ENCODE peak calls at places on chromosomes 5 and 9, in five cellular contexts. One of them, this sample, is unnamed.

GRCh38 chr9:95317119-95317892 is at the start of gene FANCC:
- DNase-seq in HEK293T: peak
- DNase-seq in HepG2: peak
- DNase-seq in SK-N-SH: peak
- DNase-seq in GM12878: peak
- DNase-seq in this sample: peak

GRCh38 chr5:148839960-148840359 is 13.5 kb downstream of the ADRB2 start:
- DNase-seq in HEK293T: no peak
- DNase-seq in HepG2: no peak
- DNase-seq in SK-N-SH: no peak
- DNase-seq in GM12878: no peak
- DNase-seq in this sample: no peak

GRCh38 chr9:69975681-69976080 is 68.0 kb upstream of the MAMDC2 start:
- DNase-seq in HEK293T: no peak
- DNase-seq in HepG2: no peak
- DNase-seq in SK-N-SH: no peak
- DNase-seq in GM12878: no peak
- DNase-seq in this sample: no peak

GRCh38 chr5:5025774-5026406 is 114.2 kb upstream of the ADAMTS16 start:
- DNase-seq in HEK293T: no peak
- DNase-seq in HepG2: peak
- DNase-seq in SK-N-SH: peak
- DNase-seq in GM12878: no peak
- DNase-seq in this sample: peak

GRCh38 chr9:95276395-95276954 is 41.0 kb downstream of the FANCC start:
- DNase-seq in HEK293T: no peak
- DNase-seq in HepG2: no peak
- DNase-seq in SK-N-SH: no peak
- DNase-seq in GM12878: no peak
- DNase-seq in this sample: no peak

GRCh38 chr9:136858452-136858843 is 6.3 kb downstream of the MAMDC4 start:
- DNase-seq in HEK293T: no peak
- DNase-seq in HepG2: no peak
- DNase-seq in SK-N-SH: no peak
- DNase-seq in GM12878: no peak
- DNase-seq in this sample: no peak

GRCh38 chr9:78613006-78613405 is 316.1 kb downstream of the PSAT1 start:
- DNase-seq in HEK293T: no peak
- DNase-seq in HepG2: no peak
- DNase-seq in SK-N-SH: no peak
- DNase-seq in GM12878: no peak
- DNase-seq in this sample: no peak

GRCh38 chr9:96500696-96501660 is 51.0 kb downstream of the HABP4 start:
- DNase-seq in HEK293T: no peak
- DNase-seq in HepG2: no peak
- DNase-seq in SK-N-SH: no peak
- DNase-seq in GM12878: no peak
- DNase-seq in this sample: no peak

GRCh38 chr9:78441396-78441795 is 144.5 kb downstream of the PSAT1 start:
- DNase-seq in HEK293T: no peak
- DNase-seq in HepG2: no peak
- DNase-seq in SK-N-SH: no peak
- DNase-seq in GM12878: no peak
- DNase-seq in this sample: no peak

GRCh38 chr9:128371622-128372117 is 496 bp downstream of the URM1 start:
- DNase-seq in HEK293T: no peak
- DNase-seq in HepG2: no peak
- DNase-seq in SK-N-SH: no peak
- DNase-seq in GM12878: no peak
- DNase-seq in this sample: no peak

GRCh38 chr5:175847503-175847902 is 23.9 kb upstream of the CPLX2 start:
- DNase-seq in HEK293T: peak
- DNase-seq in HepG2: peak
- DNase-seq in SK-N-SH: no peak
- DNase-seq in GM12878: no peak
- DNase-seq in this sample: peak

GRCh38 chr5:137612576-137612975 is 113.5 kb upstream of the SPOCK1 start:
- DNase-seq in HEK293T: no peak
- DNase-seq in HepG2: no peak
- DNase-seq in SK-N-SH: no peak
- DNase-seq in GM12878: no peak
- DNase-seq in this sample: no peak

GRCh38 chr9:2676466-2676865 is 40.8 kb upstream of the KCNV2 start:
- DNase-seq in HEK293T: no peak
- DNase-seq in HepG2: peak
- DNase-seq in SK-N-SH: no peak
- DNase-seq in GM12878: no peak
- DNase-seq in this sample: no peak

GRCh38 chr5:4518924-4519660 is 621.0 kb upstream of the ADAMTS16 start:
- DNase-seq in HEK293T: no peak
- DNase-seq in HepG2: no peak
- DNase-seq in SK-N-SH: no peak
- DNase-seq in GM12878: no peak
- DNase-seq in this sample: no peak

GRCh38 chr5:176515396-176515795 is 21.8 kb downstream of the RNF44 start:
- DNase-seq in HEK293T: no peak
- DNase-seq in HepG2: no peak
- DNase-seq in SK-N-SH: no peak
- DNase-seq in GM12878: no peak
- DNase-seq in this sample: no peak

GRCh38 chr5:125017796-125018195 is 271.4 kb upstream of the ZNF608 start:
- DNase-seq in HEK293T: no peak
- DNase-seq in HepG2: peak
- DNase-seq in SK-N-SH: no peak
- DNase-seq in GM12878: no peak
- DNase-seq in this sample: no peak

GRCh38 chr9:86186696-86187095 is 72.8 kb downstream of the C9orf153 start:
- DNase-seq in HEK293T: no peak
- DNase-seq in HepG2: no peak
- DNase-seq in SK-N-SH: no peak
- DNase-seq in GM12878: no peak
- DNase-seq in this sample: no peak

GRCh38 chr9:124448019-124448418 is 2.2 kb upstream of the ADGRD2 start:
- DNase-seq in HEK293T: no peak
- DNase-seq in HepG2: no peak
- DNase-seq in SK-N-SH: no peak
- DNase-seq in GM12878: no peak
- DNase-seq in this sample: no peak

GRCh38 chr9:85200726-85201402 is 531.3 kb downstream of the NTRK2 start:
- DNase-seq in HEK293T: no peak
- DNase-seq in HepG2: no peak
- DNase-seq in SK-N-SH: no peak
- DNase-seq in GM12878: no peak
- DNase-seq in this sample: no peak

GRCh38 chr5:71839049-71839834 is 120.2 kb downstream of the CARTPT start:
- DNase-seq in HEK293T: no peak
- DNase-seq in HepG2: no peak
- DNase-seq in SK-N-SH: peak
- DNase-seq in GM12878: no peak
- DNase-seq in this sample: no peak

GRCh38 chr5:147621016-147621415 is 111.1 kb upstream of the DPYSL3 start:
- DNase-seq in HEK293T: no peak
- DNase-seq in HepG2: no peak
- DNase-seq in SK-N-SH: no peak
- DNase-seq in GM12878: no peak
- DNase-seq in this sample: no peak

GRCh38 chr9:2242778-2243395 is 227.7 kb downstream of the SMARCA2 start:
- DNase-seq in HEK293T: no peak
- DNase-seq in HepG2: no peak
- DNase-seq in SK-N-SH: no peak
- DNase-seq in GM12878: no peak
- DNase-seq in this sample: no peak

GRCh38 chr9:124348831-124349230 is 66.4 kb downstream of the PSMB7 start:
- DNase-seq in HEK293T: no peak
- DNase-seq in HepG2: no peak
- DNase-seq in SK-N-SH: no peak
- DNase-seq in GM12878: no peak
- DNase-seq in this sample: no peak

GRCh38 chr9:89007568-89007967 is 16.3 kb downstream of the S1PR3 start:
- DNase-seq in HEK293T: no peak
- DNase-seq in HepG2: no peak
- DNase-seq in SK-N-SH: no peak
- DNase-seq in GM12878: no peak
- DNase-seq in this sample: no peak

GRCh38 chr9:138119202-138120027 is 241.8 kb downstream of the CACNA1B start:
- DNase-seq in HEK293T: no peak
- DNase-seq in HepG2: no peak
- DNase-seq in SK-N-SH: no peak
- DNase-seq in GM12878: no peak
- DNase-seq in this sample: no peak

GRCh38 chr5:62460578-62460983 is 48.0 kb downstream of the IPO11 start:
- DNase-seq in HEK293T: peak
- DNase-seq in HepG2: peak
- DNase-seq in SK-N-SH: peak
- DNase-seq in GM12878: no peak
- DNase-seq in this sample: peak

GRCh38 chr5:78269088-78269703 is 25.3 kb downstream of the AP3B1 start:
- DNase-seq in HEK293T: no peak
- DNase-seq in HepG2: no peak
- DNase-seq in SK-N-SH: no peak
- DNase-seq in GM12878: no peak
- DNase-seq in this sample: no peak

DNA sequence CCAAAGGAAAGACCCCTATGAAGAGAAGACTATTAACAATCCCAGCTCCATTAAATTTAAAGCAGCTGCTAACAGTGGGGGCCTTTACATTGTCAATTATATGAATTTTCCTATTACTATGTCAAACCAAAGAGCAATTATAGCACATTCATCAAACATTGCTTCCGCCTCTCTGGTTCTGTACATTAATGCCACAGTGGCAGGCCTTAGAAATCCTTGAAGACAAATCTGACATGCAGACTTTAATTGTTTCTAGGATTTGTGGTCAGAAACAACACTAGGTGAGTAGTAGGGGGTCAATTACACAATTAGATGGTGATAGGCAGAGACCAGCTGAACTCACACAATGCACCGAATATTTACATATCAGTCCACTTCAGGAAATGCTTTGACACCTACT is 551.2 kb downstream of the TLE1 start:
- DNase-seq in HEK293T: no peak
- DNase-seq in HepG2: no peak
- DNase-seq in SK-N-SH: no peak
- DNase-seq in GM12878: no peak
- DNase-seq in this sample: no peak
- TF ChIP-seq FOXM1 in HEK293T: no peak
- TF ChIP-seq FOXM1 in HepG2: no peak
- TF ChIP-seq FOXM1 in SK-N-SH: no peak
- TF ChIP-seq FOXM1 in GM12878: no peak
- TF ChIP-seq FOXM1 in this sample: no peak

GRCh38 chr9:107685399-107685798 is 195.8 kb upstream of the KLF4 start:
- DNase-seq in HEK293T: no peak
- DNase-seq in HepG2: no peak
- DNase-seq in SK-N-SH: no peak
- DNase-seq in GM12878: no peak
- DNase-seq in this sample: no peak

GRCh38 chr9:107685901-107686300 is 196.3 kb upstream of the KLF4 start:
- DNase-seq in HEK293T: no peak
- DNase-seq in HepG2: no peak
- DNase-seq in SK-N-SH: no peak
- DNase-seq in GM12878: no peak
- DNase-seq in this sample: no peak

GRCh38 chr9:107681988-107682387 is 192.4 kb upstream of the KLF4 start:
- DNase-seq in HEK293T: no peak
- DNase-seq in HepG2: no peak
- DNase-seq in SK-N-SH: no peak
- DNase-seq in GM12878: no peak
- DNase-seq in this sample: no peak

GRCh38 chr9:107684224-107684623 is 194.7 kb upstream of the KLF4 start:
- DNase-seq in HEK293T: no peak
- DNase-seq in HepG2: no peak
- DNase-seq in SK-N-SH: no peak
- DNase-seq in GM12878: no peak
- DNase-seq in this sample: no peak

DNA sequence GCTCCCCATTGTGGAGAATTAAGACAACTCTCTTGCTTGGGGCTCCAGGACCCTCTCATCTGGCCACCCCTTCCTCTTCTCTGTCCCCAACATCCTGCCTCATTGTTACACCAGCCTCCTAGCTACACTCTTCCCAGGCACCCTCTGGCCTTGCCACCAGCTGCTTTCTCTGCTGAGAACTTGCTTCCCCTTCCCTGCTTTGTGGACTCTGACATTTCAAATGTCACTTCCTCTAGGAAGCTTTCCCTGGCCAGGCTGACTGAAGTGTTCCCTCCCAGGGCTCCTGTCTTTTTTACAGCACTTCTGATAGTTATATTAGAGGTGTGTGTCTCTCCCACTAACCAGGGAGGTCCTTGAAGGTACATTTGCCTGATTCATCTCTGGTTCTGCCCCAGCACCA is 194.0 kb upstream of the KLF4 start:
- DNase-seq in HEK293T: no peak
- DNase-seq in HepG2: no peak
- DNase-seq in SK-N-SH: no peak
- DNase-seq in GM12878: no peak
- DNase-seq in this sample: no peak
- TF ChIP-seq FOXM1 in HEK293T: no peak
- TF ChIP-seq FOXM1 in HepG2: no peak
- TF ChIP-seq FOXM1 in SK-N-SH: no peak
- TF ChIP-seq FOXM1 in GM12878: no peak
- TF ChIP-seq FOXM1 in this sample: no peak

GRCh38 chr9:94014845-94015244 is 59.7 kb upstream of the BARX1 start:
- DNase-seq in HEK293T: no peak
- DNase-seq in HepG2: no peak
- DNase-seq in SK-N-SH: no peak
- DNase-seq in GM12878: no peak
- DNase-seq in this sample: no peak
- TF ChIP-seq FOXM1 in HEK293T: no peak
- TF ChIP-seq FOXM1 in HepG2: no peak
- TF ChIP-seq FOXM1 in SK-N-SH: no peak
- TF ChIP-seq FOXM1 in GM12878: no peak
- TF ChIP-seq FOXM1 in this sample: no peak

DNA sequence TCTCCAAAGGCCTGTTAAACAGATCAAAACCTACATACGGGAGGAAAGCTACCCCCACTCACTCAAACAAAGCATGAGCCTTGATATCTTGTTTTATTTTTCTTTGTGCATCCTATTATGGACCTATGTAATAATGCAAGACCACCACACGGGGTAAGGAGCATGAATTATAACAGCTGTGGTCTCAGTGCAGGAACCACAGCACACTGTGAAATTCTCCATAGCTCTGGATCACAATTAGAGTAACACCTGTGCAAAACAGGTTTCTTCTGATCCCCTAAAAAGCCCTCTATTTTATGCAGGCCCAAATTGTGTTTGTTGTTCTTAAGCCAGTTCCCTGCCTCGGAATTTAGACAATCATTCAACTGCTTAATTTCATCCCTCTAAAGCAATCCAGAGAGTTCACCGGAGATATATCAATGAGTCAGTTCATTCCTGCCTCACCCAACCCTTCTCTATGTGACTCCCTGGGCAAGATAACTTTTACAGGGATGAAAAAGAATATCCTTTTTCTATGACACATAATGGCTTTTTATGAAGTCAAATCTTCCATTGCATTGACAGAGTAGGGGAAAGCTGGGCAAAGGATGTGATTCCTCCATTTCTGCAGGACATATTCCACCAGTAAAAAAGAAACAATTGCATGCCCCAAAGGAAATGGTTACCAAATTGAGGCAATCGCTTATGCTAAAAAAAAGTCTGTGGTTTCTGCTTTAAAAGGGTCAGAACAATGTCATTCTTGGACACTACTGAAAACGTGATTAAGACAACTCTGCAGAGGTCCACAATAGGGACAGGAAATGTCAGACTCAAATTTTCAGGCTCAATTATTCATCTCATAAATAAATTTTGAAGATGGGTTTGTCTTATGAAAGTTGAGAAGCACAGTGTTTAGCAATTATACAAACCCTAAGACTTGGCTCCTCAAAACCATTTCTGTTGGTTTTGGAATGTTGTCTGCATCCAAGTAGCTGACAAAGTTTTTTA is 41.6 kb upstream of the FST start:
- DNase-seq in HEK293T: no peak
- DNase-seq in HepG2: no peak
- DNase-seq in SK-N-SH: no peak
- DNase-seq in GM12878: no peak
- DNase-seq in this sample: no peak
- TF ChIP-seq FOXM1 in HEK293T: no peak
- TF ChIP-seq FOXM1 in HepG2: no peak
- TF ChIP-seq FOXM1 in SK-N-SH: no peak
- TF ChIP-seq FOXM1 in GM12878: no peak
- TF ChIP-seq FOXM1 in this sample: no peak